ENCODE peak calls at places on chromosomes 1 and 21, in five cellular contexts. H, T, Z, W and X are unnamed samples.

GRCh38 chr21:37071561-37072238 is 1.2 kb downstream of the PIGP start:
- DNase-seq in H (peak), T (no peak), Z (peak), W (no peak), X (peak)

GRCh38 chr1:222546548-222547259 is 1.2 kb downstream of the HHIPL2 start:
- DNase-seq in H (no peak), W (no peak), Z (peak), T (peak), X (peak)

GRCh38 chr1:197922070-197922390 is 4.9 kb downstream of the LHX9 start:
- DNase-seq in W (no peak), Z (no peak), T (no peak), H (no peak), X (no peak)

GRCh38 chr1:65247419-65248359 is 61.7 kb upstream of the DNAJC6 start:
- DNase-seq in T (no peak), Z (peak), H (no peak), W (no peak), X (peak)

GRCh38 chr21:25424045-25424444 is 183.2 kb downstream of the MRPL39 start:
- DNase-seq in Z (no peak), W (no peak), T (no peak), H (no peak), X (no peak)

GRCh38 chr1:165403835-165404482 is 41.0 kb downstream of the RXRG start:
- DNase-seq in W (no peak), H (no peak), T (no peak), Z (peak), X (no peak)

GRCh38 chr1:201916649-201917249 is 28.1 kb downstream of the SHISA4 start:
- DNase-seq in W (no peak), H (peak), T (peak), Z (peak), X (peak)

GRCh38 chr21:34878501-34878900 is 170.6 kb downstream of the RUNX1 start:
- DNase-seq in W (no peak), T (no peak), Z (no peak), H (no peak), X (no peak)

GRCh38 chr1:14924012-14924452 is 229.5 kb upstream of the TMEM51 start:
- DNase-seq in T (no peak), Z (no peak), W (no peak), H (peak), X (no peak)

GRCh38 chr1:9822897-9823692 is 670 bp downstream of the CLSTN1 start:
- DNase-seq in Z (no peak), W (no peak), H (no peak), T (no peak), X (no peak)

GRCh38 chr1:246528933-246529731 is 22.1 kb upstream of the SMYD3 start:
- DNase-seq in T (no peak), W (no peak), H (no peak), Z (no peak), X (no peak)

GRCh38 chr1:22662986-22663408 is 10.0 kb downstream of the C1QB start:
- DNase-seq in H (no peak), W (no peak), Z (no peak), T (no peak), X (no peak)

GRCh38 chr1:158124034-158124433 is 56.7 kb upstream of the CD1D start:
- DNase-seq in W (no peak), H (no peak), T (no peak), Z (no peak), X (no peak)

GRCh38 chr1:208093754-208094719 is 150.1 kb downstream of the PLXNA2 start:
- DNase-seq in Z (peak), W (peak), H (peak), T (no peak), X (no peak)

GRCh38 chr1:76998582-76999189 is 131.4 kb downstream of the ST6GALNAC5 start:
- DNase-seq in H (no peak), Z (peak), T (peak), W (no peak), X (peak)

GRCh38 chr1:3391711-3392110 is 62.8 kb upstream of the ARHGEF16 start:
- DNase-seq in W (no peak), H (no peak), Z (no peak), T (no peak), X (no peak)

GRCh38 chr1:233081686-233082085 is 131.3 kb downstream of the NTPCR start:
- DNase-seq in T (no peak), Z (no peak), W (no peak), H (no peak), X (peak)

GRCh38 chr1:169041371-169041770 is 65.1 kb upstream of the ATP1B1 start:
- DNase-seq in Z (no peak), T (no peak), W (no peak), H (no peak), X (no peak)

GRCh38 chr1:39754906-39755504 is 16.1 kb downstream of the OXCT2 start:
- DNase-seq in W (no peak), T (no peak), H (no peak), Z (no peak), X (no peak)

GRCh38 chr1:2528966-2529750 is 905 bp downstream of the HES5 start:
- DNase-seq in T (no peak), H (no peak), Z (no peak), W (no peak), X (no peak)

GRCh38 chr1:13930151-13930550 is 230.2 kb downstream of the PRDM2 start:
- DNase-seq in W (no peak), H (no peak), Z (no peak), T (no peak), X (no peak)

GRCh38 chr1:247551716-247552115 is 2.8 kb downstream of the GCSAML start:
- DNase-seq in H (no peak), W (no peak), Z (peak), T (no peak), X (peak)

GRCh38 chr1:15948600-15949452 is 27.1 kb downstream of the ZBTB17 start:
- DNase-seq in T (peak), H (peak), W (no peak), Z (peak), X (peak)

GRCh38 chr1:159000627-159001026 is 9.1 kb upstream of the IFI16 start:
- DNase-seq in W (no peak), H (peak), T (peak), Z (peak), X (peak)

GRCh38 chr1:151512326-151512725 is 1.1 kb downstream of the CGN start:
- DNase-seq in W (no peak), H (no peak), T (no peak), Z (no peak), X (no peak)

GRCh38 chr1:37951783-37952624 is 5.2 kb upstream of the INPP5B start:
- DNase-seq in W (no peak), Z (no peak), H (no peak), T (no peak), X (no peak)

GRCh38 chr1:232038704-232039103 is 412.1 kb downstream of the DISC1 start:
- DNase-seq in T (no peak), Z (no peak), W (no peak), H (no peak), X (no peak)

GRCh38 chr1:115666702-115667101 is 24.9 kb downstream of the VANGL1 start:
- DNase-seq in H (no peak), Z (no peak), T (no peak), W (no peak), X (no peak)

GRCh38 chr1:172320723-172321122 is 99.8 kb upstream of the C1orf105 start:
- DNase-seq in T (no peak), H (no peak), Z (peak), W (no peak), X (no peak)

GRCh38 chr1:165365344-165365743 is 8.8 kb upstream of the LMX1A start:
- DNase-seq in Z (no peak), T (no peak), H (no peak), W (no peak), X (no peak)

GRCh38 chr1:234696148-234696576 is 86.2 kb upstream of the IRF2BP2 start:
- DNase-seq in W (no peak), T (no peak), Z (no peak), H (no peak), X (no peak)

GRCh38 chr1:48235652-48236051 is 13.1 kb downstream of the SLC5A9 start:
- DNase-seq in H (no peak), W (no peak), Z (no peak), T (no peak), X (no peak)

GRCh38 chr1:9990944-9991343 is 6.1 kb upstream of the RBP7 start:
- DNase-seq in T (no peak), Z (no peak), H (peak), W (no peak), X (no peak)

GRCh38 chr1:205350124-205350523 is 6.6 kb downstream of the KLHDC8A start:
- DNase-seq in T (no peak), Z (no peak), H (no peak), W (no peak), X (no peak)

GRCh38 chr21:46424621-46425020 is 34.1 kb upstream of the DIP2A start:
- DNase-seq in Z (no peak), W (peak), H (no peak), T (no peak), X (no peak)

GRCh38 chr1:208088319-208088718 is 155.9 kb downstream of the PLXNA2 start:
- DNase-seq in W (no peak), H (no peak), Z (no peak), T (no peak), X (no peak)

GRCh38 chr1:228544021-228544850 is 57.1 kb downstream of the RNF187 start:
- DNase-seq in H (no peak), T (no peak), Z (no peak), W (no peak), X (no peak)

DNA sequence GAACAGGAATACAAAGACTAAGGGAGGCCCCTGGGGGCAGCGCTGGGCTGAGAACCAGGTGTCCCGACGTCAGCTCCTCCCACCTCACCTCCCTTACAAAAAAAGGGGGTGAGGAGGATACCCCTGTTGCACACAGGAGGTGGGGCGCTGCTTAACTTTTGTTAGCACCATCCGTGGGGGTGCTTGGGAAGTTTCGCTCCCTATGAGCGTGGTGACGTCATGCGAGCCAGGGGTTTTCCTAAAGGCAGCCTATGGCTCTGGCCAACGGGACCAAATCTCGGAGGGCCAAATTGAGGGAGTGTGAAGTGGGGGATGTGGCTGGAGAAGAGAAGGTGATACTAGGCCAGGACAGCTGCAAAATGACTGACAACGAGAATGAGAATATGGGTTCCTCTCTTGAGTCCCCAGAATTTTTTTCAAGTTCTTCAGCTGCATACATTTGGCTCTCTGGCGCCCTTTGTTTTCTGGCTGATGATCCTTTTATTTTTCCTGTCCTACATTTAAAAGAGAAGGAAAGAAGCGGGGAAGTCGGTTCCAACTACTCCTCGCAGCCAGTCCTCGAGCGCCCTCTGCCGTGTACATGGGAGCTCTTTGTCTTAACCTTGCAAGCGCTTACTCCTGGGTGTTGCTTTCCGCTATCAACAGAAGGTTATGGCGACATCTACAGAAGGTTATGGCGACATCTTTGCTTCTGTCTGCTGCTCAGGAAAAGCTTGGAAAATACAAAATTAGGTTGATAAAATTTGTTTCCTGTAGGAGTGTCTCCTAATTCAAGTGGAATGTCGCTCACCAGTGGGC is 48.0 kb upstream of the ZC3H11B start:
- DNase-seq in H (peak), T (peak), W (no peak), Z (peak), X (peak)
- H3K4me3 ChIP-seq in H (peak), T (peak), W (no peak), Z (peak), X (peak)

GRCh38 chr21:38621132-38621531 is 122.9 kb upstream of the ERG start:
- DNase-seq in Z (no peak), W (no peak), H (no peak), T (no peak), X (no peak)
- H3K4me3 ChIP-seq in Z (no peak), W (no peak), H (no peak), T (no peak), X (no peak)

GRCh38 chr1:226158983-226159382 is 27.6 kb downstream of the ACBD3 start:
- DNase-seq in W (no peak), Z (no peak), H (no peak), T (no peak), X (no peak)
- H3K4me3 ChIP-seq in W (no peak), Z (no peak), H (no peak), T (no peak), X (no peak)

GRCh38 chr1:1346501-1346890 is 2.7 kb downstream of the DVL1 start:
- DNase-seq in H (no peak), T (no peak), W (no peak), Z (no peak), X (no peak)
- H3K4me3 ChIP-seq in H (no peak), T (peak), W (no peak), Z (no peak), X (no peak)